ENCODE peak calls at places on chromosomes 12 and 14, in four cellular contexts. M is thoracic aorta, L is HFFc6, T is fibroblast of the aortic adventitia. F is an unnamed sample.

GRCh38 chr12:2668816-2669215 is 126.0 kb upstream of the FKBP4 start:
- DNase-seq in L (no peak), T (no peak), M (no peak), F (no peak)

GRCh38 chr12:97556201-97556824 is 93.7 kb downstream of the RMST start:
- DNase-seq in M (no peak), L (peak; percentile 7), T (no peak), F (no peak)

GRCh38 chr14:24695265-24696241 is 61.6 kb upstream of the GZMB start:
- DNase-seq in L (no peak), T (no peak), M (no peak), F (no peak)

GRCh38 chr14:55749201-55749812 is 169.3 kb downstream of the KTN1 start:
- DNase-seq in M (no peak), L (no peak), T (no peak), F (no peak)

GRCh38 chr12:108806921-108807320 is 50.5 kb downstream of the SSH1 start:
- DNase-seq in L (no peak), M (no peak), T (no peak), F (no peak)

GRCh38 chr12:55828357-55828756 is 1.0 kb downstream of the DNAJC14 start:
- DNase-seq in M (no peak), L (no peak), T (no peak), F (no peak)

GRCh38 chr12:6647083-6647604 is at the start of gene ACRBP:
- DNase-seq in M (no peak), L (no peak), T (peak; percentile 50), F (peak; percentile 7)

GRCh38 chr14:99633141-99633540 is 11.8 kb upstream of the HHIPL1 start:
- DNase-seq in L (no peak), T (no peak), M (no peak), F (no peak)

GRCh38 chr12:532908-533565 is 73.3 kb downstream of the B4GALNT3 start:
- DNase-seq in M (no peak), T (peak; percentile 9), L (peak; percentile 98), F (peak; percentile 49)

GRCh38 chr12:23686095-23686494 is 263.4 kb downstream of the SOX5 start:
- DNase-seq in T (no peak), L (no peak), M (no peak), F (no peak)

GRCh38 chr14:63486729-63487128 is 56.4 kb downstream of the PPP2R5E start:
- DNase-seq in L (no peak), T (no peak), M (no peak), F (no peak)

GRCh38 chr14:75961662-75962061 is 20.1 kb downstream of the TGFB3 start:
- DNase-seq in L (no peak), T (no peak), M (no peak), F (no peak)

GRCh38 chr12:69688021-69688420 is 11.1 kb downstream of the BEST3 start:
- DNase-seq in L (no peak), M (no peak), T (peak; percentile 26), F (no peak)

GRCh38 chr12:4857472-4858291 is 52.0 kb upstream of the KCNA1 start:
- DNase-seq in L (peak; percentile 64), T (peak; percentile 71), M (no peak), F (no peak)

GRCh38 chr14:38616959-38617358 is 361.1 kb upstream of the CLEC14A start:
- DNase-seq in L (peak; percentile 2), M (no peak), T (no peak), F (no peak)

GRCh38 chr12:113088037-113088436 is 31.5 kb downstream of the DTX1 start:
- DNase-seq in L (no peak), M (no peak), T (no peak), F (no peak)

GRCh38 chr14:105527381-105528196 is 1.2 kb downstream of the TMEM121 start:
- DNase-seq in T (no peak), M (no peak), L (no peak), F (no peak)

GRCh38 chr12:127690161-127690560 is 576.8 kb upstream of the TMEM132C start:
- DNase-seq in T (peak; percentile 16), L (no peak), M (no peak), F (no peak)

GRCh38 chr14:28896337-28896736 is 129.8 kb downstream of the FOXG1 start:
- DNase-seq in M (no peak), L (no peak), T (no peak), F (no peak)

GRCh38 chr14:105163040-105163742 is 5.4 kb downstream of the JAG2 start:
- DNase-seq in L (no peak), M (no peak), T (no peak), F (no peak)

GRCh38 chr12:113667095-113667494 is 195.4 kb upstream of the LHX5 start:
- DNase-seq in T (no peak), L (no peak), M (no peak), F (no peak)

GRCh38 chr12:109084425-109084824 is 8.8 kb downstream of the ALKBH2 start:
- DNase-seq in T (no peak), M (no peak), L (no peak), F (no peak)

GRCh38 chr12:58564721-58565120 is 355.6 kb downstream of the LRIG3 start:
- DNase-seq in T (peak; percentile 16), M (no peak), L (no peak), F (no peak)

GRCh38 chr12:113152835-113153814 is 3.6 kb downstream of the CFAP73 start:
- DNase-seq in M (no peak), L (peak; percentile 55), T (peak; percentile 64), F (peak; percentile 10)

GRCh38 chr12:122842505-122843405 is 7.5 kb downstream of the HIP1R start:
- DNase-seq in M (no peak), L (no peak), T (no peak), F (no peak)

GRCh38 chr14:24070285-24071143 is 848 bp upstream of the CPNE6 start:
- DNase-seq in M (no peak), L (no peak), T (no peak), F (no peak)

GRCh38 chr14:47207636-47208035 is 467.8 kb downstream of the MDGA2 start:
- DNase-seq in M (no peak), L (no peak), T (no peak), F (no peak)

GRCh38 chr14:66401447-66402095 is 84.6 kb upstream of the CCDC196 start:
- DNase-seq in M (no peak), T (peak; percentile 4), L (no peak), F (no peak)

GRCh38 chr12:13559318-13559978 is 362.9 kb downstream of the EMP1 start:
- DNase-seq in M (no peak), L (no peak), T (no peak), F (no peak)

GRCh38 chr12:59695379-59695778 is 99.5 kb downstream of the SLC16A7 start:
- DNase-seq in T (peak; percentile 72), L (peak; percentile 76), M (no peak), F (no peak)

GRCh38 chr12:76341436-76342030 is 6.7 kb downstream of the BBS10 start:
- DNase-seq in L (peak; percentile 41), M (no peak), T (peak; percentile 60), F (no peak)

GRCh38 chr14:71524321-71524982 is 407.8 kb upstream of the RGS6 start:
- DNase-seq in T (no peak), L (no peak), M (no peak), F (no peak)

GRCh38 chr12:45427042-45427441 is 211.1 kb downstream of the ANO6 start:
- DNase-seq in L (no peak), T (no peak), M (no peak), F (no peak)

GRCh38 chr12:11152725-11153124 is 18.3 kb upstream of the SMIM10L1 start:
- DNase-seq in T (no peak), L (no peak), M (no peak), F (no peak)
- TF ChIP-seq CTCF in T (no peak), L (no peak), M (no peak), F (no peak)

GRCh38 chr14:46053221-46053620 is 598.4 kb downstream of the RPL10L start:
- DNase-seq in T (no peak), L (no peak), M (no peak), F (no peak)

GRCh38 chr14:46051801-46052200 is 599.8 kb downstream of the RPL10L start:
- DNase-seq in T (no peak), L (no peak), M (no peak), F (no peak)

DNA sequence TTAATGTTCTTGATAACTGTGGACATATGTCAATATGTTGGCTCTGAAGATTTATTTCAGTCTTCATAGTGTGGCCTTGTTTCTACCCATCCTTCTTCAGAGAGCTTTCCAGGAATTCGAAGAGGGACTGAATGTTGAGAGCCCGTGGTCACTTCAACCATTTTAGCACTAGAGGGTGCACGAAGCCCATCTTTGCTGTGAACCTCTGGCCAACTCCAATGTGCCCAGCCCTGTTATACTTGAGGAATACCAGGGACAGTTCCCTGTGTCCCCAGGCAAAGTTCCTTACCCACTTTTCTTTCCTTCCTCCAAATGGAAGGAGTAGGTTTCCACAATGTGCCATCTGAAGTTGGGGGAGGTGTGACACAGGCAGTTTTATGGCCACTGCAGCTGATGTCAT is 603.5 kb downstream of the RPL10L start:
- DNase-seq in M (no peak), T (no peak), L (peak; percentile 26), F (peak; percentile 21)
- TF ChIP-seq CTCF in M (no peak), T (no peak), L (no peak), F (peak; percentile 63)

DNA sequence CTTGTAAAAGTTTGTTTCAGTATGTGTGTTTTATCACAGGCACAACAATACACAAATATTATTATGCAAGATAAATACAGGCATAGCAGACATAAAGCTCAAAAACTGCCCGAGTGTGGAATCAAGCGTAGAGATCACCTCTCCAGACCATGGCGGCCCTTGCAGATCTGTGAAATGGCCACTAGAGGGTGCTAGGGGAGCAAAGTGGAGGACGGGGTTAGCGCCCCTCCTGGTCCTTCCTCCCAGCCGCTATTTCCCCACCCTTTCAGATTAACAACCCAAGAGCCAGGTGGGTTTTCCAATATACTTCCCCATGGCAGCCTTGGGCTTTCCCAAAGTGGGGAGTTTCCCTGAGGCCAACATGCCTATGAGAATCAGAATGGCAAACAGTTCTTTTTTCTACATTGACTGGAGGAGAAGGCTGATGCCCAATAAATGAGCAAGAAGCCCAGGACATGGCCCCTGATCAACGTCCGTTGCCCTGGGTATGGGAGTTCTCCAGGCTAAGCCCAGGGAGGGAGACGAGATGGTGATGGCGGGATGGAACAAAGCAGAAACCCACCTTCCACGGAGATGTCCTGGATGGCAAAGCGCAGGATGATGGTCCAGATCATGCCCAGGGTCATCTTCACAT is 67.4 kb downstream of the ACTN1 start:
- DNase-seq in T (peak; percentile 81), L (peak; percentile 54), M (no peak), F (no peak)
- TF ChIP-seq CTCF in T (peak; percentile 100), L (peak; percentile 99), M (peak; percentile 96), F (peak; percentile 99)

DNA sequence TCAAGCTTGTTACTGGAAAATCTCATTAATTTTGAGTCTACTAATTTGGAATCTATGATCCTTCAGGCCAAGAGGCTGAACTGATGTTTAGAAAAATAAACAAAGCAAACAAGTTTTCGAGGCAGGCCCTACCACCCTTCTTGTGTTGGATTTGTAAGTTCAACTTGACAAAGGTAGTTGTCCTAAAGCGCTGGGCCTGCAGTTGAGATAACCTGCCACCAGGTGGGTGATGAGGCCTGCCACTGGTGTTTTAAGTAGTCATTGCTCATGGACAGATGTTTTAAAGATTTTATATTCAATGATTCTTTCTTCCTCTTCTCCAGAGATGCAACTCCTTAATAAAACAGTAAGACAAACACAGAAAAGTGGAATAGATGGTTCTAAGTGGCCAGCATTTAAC is 19.4 kb downstream of the ACVRL1 start:
- DNase-seq in T (peak; percentile 55), M (no peak), L (no peak), F (no peak)
- TF ChIP-seq CTCF in T (peak; percentile 53), M (peak; percentile 42), L (peak; percentile 78), F (peak; percentile 44)

F was measured in BJ.